ENCODE peak calls at places on chromosomes 5 and 9, in ten cellular contexts. One of them, this sample, is unnamed.

GRCh38 chr9:97615439-97616072 is 17.6 kb downstream of the TSTD2 start:
- DNase-seq in HEK293T: peak
- DNase-seq in activated CD4-positive, alpha-beta T cell treated with anti-CD3 and anti-CD28 coated beads, Interleukin-2, amount 50 U/mL, for 1 hour: peak
- DNase-seq in GM04504: peak
- DNase-seq in T-helper 1 cell: no peak
- DNase-seq in activated CD8-positive, alpha-beta memory T cell treated with anti-CD3 and anti-CD28 coated beads, Interleukin-2, amount 50 U/mL, for 48 hours: no peak
- DNase-seq in GM23338: peak
- DNase-seq in stimulated activated naive CD8-positive, alpha-beta T cell treated with anti-CD3 and anti-CD28 coated beads, Interleukin-15, amount 100 ng/mL, for 72 hours: peak
- DNase-seq in HS-5: no peak
- DNase-seq in prostate gland: peak
- DNase-seq in this sample: peak

GRCh38 chr9:20398511-20399338 is 223.6 kb downstream of the MLLT3 start:
- DNase-seq in HEK293T: no peak
- DNase-seq in activated CD4-positive, alpha-beta T cell treated with anti-CD3 and anti-CD28 coated beads, Interleukin-2, amount 50 U/mL, for 1 hour: no peak
- DNase-seq in GM04504: no peak
- DNase-seq in T-helper 1 cell: no peak
- DNase-seq in activated CD8-positive, alpha-beta memory T cell treated with anti-CD3 and anti-CD28 coated beads, Interleukin-2, amount 50 U/mL, for 48 hours: no peak
- DNase-seq in GM23338: no peak
- DNase-seq in stimulated activated naive CD8-positive, alpha-beta T cell treated with anti-CD3 and anti-CD28 coated beads, Interleukin-15, amount 100 ng/mL, for 72 hours: no peak
- DNase-seq in HS-5: no peak
- DNase-seq in prostate gland: no peak
- DNase-seq in this sample: no peak

GRCh38 chr9:128055222-128056040 is 11.7 kb downstream of the NAIF1 start:
- DNase-seq in HEK293T: no peak
- DNase-seq in activated CD4-positive, alpha-beta T cell treated with anti-CD3 and anti-CD28 coated beads, Interleukin-2, amount 50 U/mL, for 1 hour: no peak
- DNase-seq in GM04504: no peak
- DNase-seq in T-helper 1 cell: no peak
- DNase-seq in activated CD8-positive, alpha-beta memory T cell treated with anti-CD3 and anti-CD28 coated beads, Interleukin-2, amount 50 U/mL, for 48 hours: no peak
- DNase-seq in GM23338: peak
- DNase-seq in stimulated activated naive CD8-positive, alpha-beta T cell treated with anti-CD3 and anti-CD28 coated beads, Interleukin-15, amount 100 ng/mL, for 72 hours: no peak
- DNase-seq in HS-5: no peak
- DNase-seq in prostate gland: peak
- DNase-seq in this sample: peak

GRCh38 chr5:79699766-79700400 is 10.2 kb downstream of the CMYA5 start:
- DNase-seq in HEK293T: no peak
- DNase-seq in activated CD4-positive, alpha-beta T cell treated with anti-CD3 and anti-CD28 coated beads, Interleukin-2, amount 50 U/mL, for 1 hour: no peak
- DNase-seq in GM04504: no peak
- DNase-seq in T-helper 1 cell: no peak
- DNase-seq in activated CD8-positive, alpha-beta memory T cell treated with anti-CD3 and anti-CD28 coated beads, Interleukin-2, amount 50 U/mL, for 48 hours: no peak
- DNase-seq in GM23338: no peak
- DNase-seq in stimulated activated naive CD8-positive, alpha-beta T cell treated with anti-CD3 and anti-CD28 coated beads, Interleukin-15, amount 100 ng/mL, for 72 hours: no peak
- DNase-seq in HS-5: no peak
- DNase-seq in prostate gland: no peak
- DNase-seq in this sample: no peak

GRCh38 chr9:126363847-126364671 is 37.4 kb downstream of the MVB12B start:
- DNase-seq in HEK293T: no peak
- DNase-seq in activated CD4-positive, alpha-beta T cell treated with anti-CD3 and anti-CD28 coated beads, Interleukin-2, amount 50 U/mL, for 1 hour: no peak
- DNase-seq in GM04504: no peak
- DNase-seq in T-helper 1 cell: no peak
- DNase-seq in activated CD8-positive, alpha-beta memory T cell treated with anti-CD3 and anti-CD28 coated beads, Interleukin-2, amount 50 U/mL, for 48 hours: no peak
- DNase-seq in GM23338: no peak
- DNase-seq in stimulated activated naive CD8-positive, alpha-beta T cell treated with anti-CD3 and anti-CD28 coated beads, Interleukin-15, amount 100 ng/mL, for 72 hours: no peak
- DNase-seq in HS-5: no peak
- DNase-seq in prostate gland: peak
- DNase-seq in this sample: no peak

GRCh38 chr5:72145351-72145750 is 38.1 kb downstream of the MAP1B start:
- DNase-seq in HEK293T: no peak
- DNase-seq in activated CD4-positive, alpha-beta T cell treated with anti-CD3 and anti-CD28 coated beads, Interleukin-2, amount 50 U/mL, for 1 hour: no peak
- DNase-seq in GM04504: no peak
- DNase-seq in T-helper 1 cell: no peak
- DNase-seq in activated CD8-positive, alpha-beta memory T cell treated with anti-CD3 and anti-CD28 coated beads, Interleukin-2, amount 50 U/mL, for 48 hours: no peak
- DNase-seq in GM23338: no peak
- DNase-seq in stimulated activated naive CD8-positive, alpha-beta T cell treated with anti-CD3 and anti-CD28 coated beads, Interleukin-15, amount 100 ng/mL, for 72 hours: no peak
- DNase-seq in HS-5: no peak
- DNase-seq in prostate gland: no peak
- DNase-seq in this sample: no peak

GRCh38 chr5:109080481-109080880 is 329.3 kb downstream of the PJA2 start:
- DNase-seq in HEK293T: no peak
- DNase-seq in activated CD4-positive, alpha-beta T cell treated with anti-CD3 and anti-CD28 coated beads, Interleukin-2, amount 50 U/mL, for 1 hour: no peak
- DNase-seq in GM04504: no peak
- DNase-seq in T-helper 1 cell: no peak
- DNase-seq in activated CD8-positive, alpha-beta memory T cell treated with anti-CD3 and anti-CD28 coated beads, Interleukin-2, amount 50 U/mL, for 48 hours: no peak
- DNase-seq in GM23338: no peak
- DNase-seq in stimulated activated naive CD8-positive, alpha-beta T cell treated with anti-CD3 and anti-CD28 coated beads, Interleukin-15, amount 100 ng/mL, for 72 hours: no peak
- DNase-seq in HS-5: no peak
- DNase-seq in prostate gland: no peak
- DNase-seq in this sample: no peak

GRCh38 chr5:123297198-123297831 is 125.9 kb downstream of the CEP120 start:
- DNase-seq in HEK293T: no peak
- DNase-seq in activated CD4-positive, alpha-beta T cell treated with anti-CD3 and anti-CD28 coated beads, Interleukin-2, amount 50 U/mL, for 1 hour: no peak
- DNase-seq in GM04504: no peak
- DNase-seq in T-helper 1 cell: no peak
- DNase-seq in activated CD8-positive, alpha-beta memory T cell treated with anti-CD3 and anti-CD28 coated beads, Interleukin-2, amount 50 U/mL, for 48 hours: no peak
- DNase-seq in GM23338: no peak
- DNase-seq in stimulated activated naive CD8-positive, alpha-beta T cell treated with anti-CD3 and anti-CD28 coated beads, Interleukin-15, amount 100 ng/mL, for 72 hours: no peak
- DNase-seq in HS-5: no peak
- DNase-seq in prostate gland: no peak
- DNase-seq in this sample: no peak

GRCh38 chr9:133171161-133171955 is 7.6 kb upstream of the GBGT1 start:
- DNase-seq in HEK293T: no peak
- DNase-seq in activated CD4-positive, alpha-beta T cell treated with anti-CD3 and anti-CD28 coated beads, Interleukin-2, amount 50 U/mL, for 1 hour: no peak
- DNase-seq in GM04504: no peak
- DNase-seq in T-helper 1 cell: no peak
- DNase-seq in activated CD8-positive, alpha-beta memory T cell treated with anti-CD3 and anti-CD28 coated beads, Interleukin-2, amount 50 U/mL, for 48 hours: no peak
- DNase-seq in GM23338: no peak
- DNase-seq in stimulated activated naive CD8-positive, alpha-beta T cell treated with anti-CD3 and anti-CD28 coated beads, Interleukin-15, amount 100 ng/mL, for 72 hours: no peak
- DNase-seq in HS-5: no peak
- DNase-seq in prostate gland: no peak
- DNase-seq in this sample: no peak

GRCh38 chr5:146538441-146538840 is 22.5 kb upstream of the GPR151 start:
- DNase-seq in HEK293T: no peak
- DNase-seq in activated CD4-positive, alpha-beta T cell treated with anti-CD3 and anti-CD28 coated beads, Interleukin-2, amount 50 U/mL, for 1 hour: no peak
- DNase-seq in GM04504: no peak
- DNase-seq in T-helper 1 cell: no peak
- DNase-seq in activated CD8-positive, alpha-beta memory T cell treated with anti-CD3 and anti-CD28 coated beads, Interleukin-2, amount 50 U/mL, for 48 hours: no peak
- DNase-seq in GM23338: no peak
- DNase-seq in stimulated activated naive CD8-positive, alpha-beta T cell treated with anti-CD3 and anti-CD28 coated beads, Interleukin-15, amount 100 ng/mL, for 72 hours: no peak
- DNase-seq in HS-5: no peak
- DNase-seq in prostate gland: no peak
- DNase-seq in this sample: no peak

GRCh38 chr9:136587145-136587943 is 41.5 kb upstream of the NOTCH1 start:
- DNase-seq in HEK293T: no peak
- DNase-seq in activated CD4-positive, alpha-beta T cell treated with anti-CD3 and anti-CD28 coated beads, Interleukin-2, amount 50 U/mL, for 1 hour: no peak
- DNase-seq in GM04504: no peak
- DNase-seq in T-helper 1 cell: no peak
- DNase-seq in activated CD8-positive, alpha-beta memory T cell treated with anti-CD3 and anti-CD28 coated beads, Interleukin-2, amount 50 U/mL, for 48 hours: no peak
- DNase-seq in GM23338: peak
- DNase-seq in stimulated activated naive CD8-positive, alpha-beta T cell treated with anti-CD3 and anti-CD28 coated beads, Interleukin-15, amount 100 ng/mL, for 72 hours: no peak
- DNase-seq in HS-5: no peak
- DNase-seq in prostate gland: no peak
- DNase-seq in this sample: peak

GRCh38 chr9:136693490-136694162 is 6.4 kb upstream of the AGPAT2 start:
- DNase-seq in HEK293T: no peak
- DNase-seq in activated CD4-positive, alpha-beta T cell treated with anti-CD3 and anti-CD28 coated beads, Interleukin-2, amount 50 U/mL, for 1 hour: no peak
- DNase-seq in GM04504: no peak
- DNase-seq in T-helper 1 cell: no peak
- DNase-seq in activated CD8-positive, alpha-beta memory T cell treated with anti-CD3 and anti-CD28 coated beads, Interleukin-2, amount 50 U/mL, for 48 hours: no peak
- DNase-seq in GM23338: no peak
- DNase-seq in stimulated activated naive CD8-positive, alpha-beta T cell treated with anti-CD3 and anti-CD28 coated beads, Interleukin-15, amount 100 ng/mL, for 72 hours: no peak
- DNase-seq in HS-5: peak
- DNase-seq in prostate gland: no peak
- DNase-seq in this sample: peak

GRCh38 chr9:77163889-77164288 is 13.4 kb upstream of the VPS13A start:
- DNase-seq in HEK293T: no peak
- DNase-seq in activated CD4-positive, alpha-beta T cell treated with anti-CD3 and anti-CD28 coated beads, Interleukin-2, amount 50 U/mL, for 1 hour: no peak
- DNase-seq in GM04504: no peak
- DNase-seq in T-helper 1 cell: no peak
- DNase-seq in activated CD8-positive, alpha-beta memory T cell treated with anti-CD3 and anti-CD28 coated beads, Interleukin-2, amount 50 U/mL, for 48 hours: no peak
- DNase-seq in GM23338: no peak
- DNase-seq in stimulated activated naive CD8-positive, alpha-beta T cell treated with anti-CD3 and anti-CD28 coated beads, Interleukin-15, amount 100 ng/mL, for 72 hours: no peak
- DNase-seq in HS-5: no peak
- DNase-seq in prostate gland: no peak
- DNase-seq in this sample: no peak

GRCh38 chr5:131814990-131815389 is 18.2 kb upstream of the FNIP1 start:
- DNase-seq in HEK293T: no peak
- DNase-seq in activated CD4-positive, alpha-beta T cell treated with anti-CD3 and anti-CD28 coated beads, Interleukin-2, amount 50 U/mL, for 1 hour: no peak
- DNase-seq in GM04504: no peak
- DNase-seq in T-helper 1 cell: no peak
- DNase-seq in activated CD8-positive, alpha-beta memory T cell treated with anti-CD3 and anti-CD28 coated beads, Interleukin-2, amount 50 U/mL, for 48 hours: no peak
- DNase-seq in GM23338: peak
- DNase-seq in stimulated activated naive CD8-positive, alpha-beta T cell treated with anti-CD3 and anti-CD28 coated beads, Interleukin-15, amount 100 ng/mL, for 72 hours: no peak
- DNase-seq in HS-5: peak
- DNase-seq in prostate gland: no peak
- DNase-seq in this sample: peak

GRCh38 chr5:50564079-50564478 is 102.4 kb upstream of the PARP8 start:
- DNase-seq in HEK293T: no peak
- DNase-seq in activated CD4-positive, alpha-beta T cell treated with anti-CD3 and anti-CD28 coated beads, Interleukin-2, amount 50 U/mL, for 1 hour: no peak
- DNase-seq in GM04504: no peak
- DNase-seq in T-helper 1 cell: no peak
- DNase-seq in activated CD8-positive, alpha-beta memory T cell treated with anti-CD3 and anti-CD28 coated beads, Interleukin-2, amount 50 U/mL, for 48 hours: no peak
- DNase-seq in GM23338: no peak
- DNase-seq in stimulated activated naive CD8-positive, alpha-beta T cell treated with anti-CD3 and anti-CD28 coated beads, Interleukin-15, amount 100 ng/mL, for 72 hours: no peak
- DNase-seq in HS-5: no peak
- DNase-seq in prostate gland: no peak
- DNase-seq in this sample: no peak

GRCh38 chr5:164345173-164345572 is 839.8 kb downstream of the MAT2B start:
- DNase-seq in HEK293T: no peak
- DNase-seq in activated CD4-positive, alpha-beta T cell treated with anti-CD3 and anti-CD28 coated beads, Interleukin-2, amount 50 U/mL, for 1 hour: no peak
- DNase-seq in GM04504: no peak
- DNase-seq in T-helper 1 cell: no peak
- DNase-seq in activated CD8-positive, alpha-beta memory T cell treated with anti-CD3 and anti-CD28 coated beads, Interleukin-2, amount 50 U/mL, for 48 hours: no peak
- DNase-seq in GM23338: no peak
- DNase-seq in stimulated activated naive CD8-positive, alpha-beta T cell treated with anti-CD3 and anti-CD28 coated beads, Interleukin-15, amount 100 ng/mL, for 72 hours: no peak
- DNase-seq in HS-5: peak
- DNase-seq in prostate gland: no peak
- DNase-seq in this sample: no peak

GRCh38 chr9:137893670-137894069 is 16.1 kb downstream of the CACNA1B start:
- DNase-seq in HEK293T: no peak
- DNase-seq in activated CD4-positive, alpha-beta T cell treated with anti-CD3 and anti-CD28 coated beads, Interleukin-2, amount 50 U/mL, for 1 hour: no peak
- DNase-seq in GM04504: no peak
- DNase-seq in T-helper 1 cell: no peak
- DNase-seq in activated CD8-positive, alpha-beta memory T cell treated with anti-CD3 and anti-CD28 coated beads, Interleukin-2, amount 50 U/mL, for 48 hours: no peak
- DNase-seq in GM23338: no peak
- DNase-seq in stimulated activated naive CD8-positive, alpha-beta T cell treated with anti-CD3 and anti-CD28 coated beads, Interleukin-15, amount 100 ng/mL, for 72 hours: no peak
- DNase-seq in HS-5: no peak
- DNase-seq in prostate gland: no peak
- DNase-seq in this sample: no peak

GRCh38 chr5:95870105-95870672 is 47.7 kb upstream of the GLRX start:
- DNase-seq in HEK293T: no peak
- DNase-seq in activated CD4-positive, alpha-beta T cell treated with anti-CD3 and anti-CD28 coated beads, Interleukin-2, amount 50 U/mL, for 1 hour: no peak
- DNase-seq in GM04504: no peak
- DNase-seq in T-helper 1 cell: no peak
- DNase-seq in activated CD8-positive, alpha-beta memory T cell treated with anti-CD3 and anti-CD28 coated beads, Interleukin-2, amount 50 U/mL, for 48 hours: peak
- DNase-seq in GM23338: no peak
- DNase-seq in stimulated activated naive CD8-positive, alpha-beta T cell treated with anti-CD3 and anti-CD28 coated beads, Interleukin-15, amount 100 ng/mL, for 72 hours: peak
- DNase-seq in HS-5: no peak
- DNase-seq in prostate gland: no peak
- DNase-seq in this sample: no peak

GRCh38 chr5:113293613-113294340 is 141.0 kb downstream of the TSSK1B start:
- DNase-seq in HEK293T: no peak
- DNase-seq in activated CD4-positive, alpha-beta T cell treated with anti-CD3 and anti-CD28 coated beads, Interleukin-2, amount 50 U/mL, for 1 hour: no peak
- DNase-seq in GM04504: no peak
- DNase-seq in T-helper 1 cell: no peak
- DNase-seq in activated CD8-positive, alpha-beta memory T cell treated with anti-CD3 and anti-CD28 coated beads, Interleukin-2, amount 50 U/mL, for 48 hours: no peak
- DNase-seq in GM23338: peak
- DNase-seq in stimulated activated naive CD8-positive, alpha-beta T cell treated with anti-CD3 and anti-CD28 coated beads, Interleukin-15, amount 100 ng/mL, for 72 hours: peak
- DNase-seq in HS-5: no peak
- DNase-seq in prostate gland: peak
- DNase-seq in this sample: no peak

GRCh38 chr5:142109356-142110045 is 922 bp downstream of the NDFIP1 start:
- DNase-seq in HEK293T: no peak
- DNase-seq in activated CD4-positive, alpha-beta T cell treated with anti-CD3 and anti-CD28 coated beads, Interleukin-2, amount 50 U/mL, for 1 hour: no peak
- DNase-seq in GM04504: no peak
- DNase-seq in T-helper 1 cell: no peak
- DNase-seq in activated CD8-positive, alpha-beta memory T cell treated with anti-CD3 and anti-CD28 coated beads, Interleukin-2, amount 50 U/mL, for 48 hours: peak
- DNase-seq in GM23338: peak
- DNase-seq in stimulated activated naive CD8-positive, alpha-beta T cell treated with anti-CD3 and anti-CD28 coated beads, Interleukin-15, amount 100 ng/mL, for 72 hours: no peak
- DNase-seq in HS-5: peak
- DNase-seq in prostate gland: no peak
- DNase-seq in this sample: no peak

GRCh38 chr5:79856456-79857055 is 134.5 kb downstream of the MTX3 start:
- DNase-seq in HEK293T: no peak
- DNase-seq in activated CD4-positive, alpha-beta T cell treated with anti-CD3 and anti-CD28 coated beads, Interleukin-2, amount 50 U/mL, for 1 hour: no peak
- DNase-seq in GM04504: no peak
- DNase-seq in T-helper 1 cell: no peak
- DNase-seq in activated CD8-positive, alpha-beta memory T cell treated with anti-CD3 and anti-CD28 coated beads, Interleukin-2, amount 50 U/mL, for 48 hours: no peak
- DNase-seq in GM23338: no peak
- DNase-seq in stimulated activated naive CD8-positive, alpha-beta T cell treated with anti-CD3 and anti-CD28 coated beads, Interleukin-15, amount 100 ng/mL, for 72 hours: no peak
- DNase-seq in HS-5: no peak
- DNase-seq in prostate gland: no peak
- DNase-seq in this sample: no peak

GRCh38 chr5:159393854-159394274 is 63.6 kb upstream of the IL12B start:
- DNase-seq in HEK293T: no peak
- DNase-seq in activated CD4-positive, alpha-beta T cell treated with anti-CD3 and anti-CD28 coated beads, Interleukin-2, amount 50 U/mL, for 1 hour: no peak
- DNase-seq in GM04504: no peak
- DNase-seq in T-helper 1 cell: no peak
- DNase-seq in activated CD8-positive, alpha-beta memory T cell treated with anti-CD3 and anti-CD28 coated beads, Interleukin-2, amount 50 U/mL, for 48 hours: no peak
- DNase-seq in GM23338: no peak
- DNase-seq in stimulated activated naive CD8-positive, alpha-beta T cell treated with anti-CD3 and anti-CD28 coated beads, Interleukin-15, amount 100 ng/mL, for 72 hours: no peak
- DNase-seq in HS-5: no peak
- DNase-seq in prostate gland: no peak
- DNase-seq in this sample: peak

GRCh38 chr5:31860726-31861432 is 221.9 kb downstream of the PDZD2 start:
- DNase-seq in HEK293T: no peak
- DNase-seq in activated CD4-positive, alpha-beta T cell treated with anti-CD3 and anti-CD28 coated beads, Interleukin-2, amount 50 U/mL, for 1 hour: no peak
- DNase-seq in GM04504: no peak
- DNase-seq in T-helper 1 cell: no peak
- DNase-seq in activated CD8-positive, alpha-beta memory T cell treated with anti-CD3 and anti-CD28 coated beads, Interleukin-2, amount 50 U/mL, for 48 hours: no peak
- DNase-seq in GM23338: no peak
- DNase-seq in stimulated activated naive CD8-positive, alpha-beta T cell treated with anti-CD3 and anti-CD28 coated beads, Interleukin-15, amount 100 ng/mL, for 72 hours: no peak
- DNase-seq in HS-5: no peak
- DNase-seq in prostate gland: no peak
- DNase-seq in this sample: no peak

GRCh38 chr5:179219661-179220620 is 125.3 kb downstream of the ADAMTS2 start:
- DNase-seq in HEK293T: no peak
- DNase-seq in activated CD4-positive, alpha-beta T cell treated with anti-CD3 and anti-CD28 coated beads, Interleukin-2, amount 50 U/mL, for 1 hour: no peak
- DNase-seq in GM04504: no peak
- DNase-seq in T-helper 1 cell: no peak
- DNase-seq in activated CD8-positive, alpha-beta memory T cell treated with anti-CD3 and anti-CD28 coated beads, Interleukin-2, amount 50 U/mL, for 48 hours: no peak
- DNase-seq in GM23338: no peak
- DNase-seq in stimulated activated naive CD8-positive, alpha-beta T cell treated with anti-CD3 and anti-CD28 coated beads, Interleukin-15, amount 100 ng/mL, for 72 hours: no peak
- DNase-seq in HS-5: no peak
- DNase-seq in prostate gland: no peak
- DNase-seq in this sample: no peak

GRCh38 chr5:170451764-170452365 is 52.0 kb upstream of the KCNIP1 start:
- DNase-seq in HEK293T: no peak
- DNase-seq in activated CD4-positive, alpha-beta T cell treated with anti-CD3 and anti-CD28 coated beads, Interleukin-2, amount 50 U/mL, for 1 hour: no peak
- DNase-seq in GM04504: peak
- DNase-seq in T-helper 1 cell: no peak
- DNase-seq in activated CD8-positive, alpha-beta memory T cell treated with anti-CD3 and anti-CD28 coated beads, Interleukin-2, amount 50 U/mL, for 48 hours: no peak
- DNase-seq in GM23338: no peak
- DNase-seq in stimulated activated naive CD8-positive, alpha-beta T cell treated with anti-CD3 and anti-CD28 coated beads, Interleukin-15, amount 100 ng/mL, for 72 hours: no peak
- DNase-seq in HS-5: peak
- DNase-seq in prostate gland: no peak
- DNase-seq in this sample: no peak

GRCh38 chr5:133316346-133317343 is 264.8 kb downstream of the HSPA4 start:
- DNase-seq in HEK293T: peak
- DNase-seq in activated CD4-positive, alpha-beta T cell treated with anti-CD3 and anti-CD28 coated beads, Interleukin-2, amount 50 U/mL, for 1 hour: no peak
- DNase-seq in GM04504: no peak
- DNase-seq in T-helper 1 cell: no peak
- DNase-seq in activated CD8-positive, alpha-beta memory T cell treated with anti-CD3 and anti-CD28 coated beads, Interleukin-2, amount 50 U/mL, for 48 hours: no peak
- DNase-seq in GM23338: peak
- DNase-seq in stimulated activated naive CD8-positive, alpha-beta T cell treated with anti-CD3 and anti-CD28 coated beads, Interleukin-15, amount 100 ng/mL, for 72 hours: no peak
- DNase-seq in HS-5: no peak
- DNase-seq in prostate gland: no peak
- DNase-seq in this sample: peak

GRCh38 chr5:119257613-119258012 is 98.2 kb upstream of the TNFAIP8 start:
- DNase-seq in HEK293T: no peak
- DNase-seq in activated CD4-positive, alpha-beta T cell treated with anti-CD3 and anti-CD28 coated beads, Interleukin-2, amount 50 U/mL, for 1 hour: no peak
- DNase-seq in GM04504: no peak
- DNase-seq in T-helper 1 cell: no peak
- DNase-seq in activated CD8-positive, alpha-beta memory T cell treated with anti-CD3 and anti-CD28 coated beads, Interleukin-2, amount 50 U/mL, for 48 hours: no peak
- DNase-seq in GM23338: no peak
- DNase-seq in stimulated activated naive CD8-positive, alpha-beta T cell treated with anti-CD3 and anti-CD28 coated beads, Interleukin-15, amount 100 ng/mL, for 72 hours: no peak
- DNase-seq in HS-5: no peak
- DNase-seq in prostate gland: no peak
- DNase-seq in this sample: no peak

GRCh38 chr9:136482046-136482792 is 621 bp downstream of the SEC16A start:
- DNase-seq in HEK293T: no peak
- DNase-seq in activated CD4-positive, alpha-beta T cell treated with anti-CD3 and anti-CD28 coated beads, Interleukin-2, amount 50 U/mL, for 1 hour: peak
- DNase-seq in GM04504: no peak
- DNase-seq in T-helper 1 cell: no peak
- DNase-seq in activated CD8-positive, alpha-beta memory T cell treated with anti-CD3 and anti-CD28 coated beads, Interleukin-2, amount 50 U/mL, for 48 hours: peak
- DNase-seq in GM23338: peak
- DNase-seq in stimulated activated naive CD8-positive, alpha-beta T cell treated with anti-CD3 and anti-CD28 coated beads, Interleukin-15, amount 100 ng/mL, for 72 hours: no peak
- DNase-seq in HS-5: no peak
- DNase-seq in prostate gland: no peak
- DNase-seq in this sample: no peak